ENCODE peak calls at places on chromosomes 13 and 19, in eight cellular contexts. B is skeletal muscle cell; G is cardiac fibroblast; H is pancreas; K is effector memory CD4-positive, alpha-beta T cell; L is mucosa of descending colon; J is AG04450; F is astrocyte. U is an unnamed sample.

GRCh38 chr19:970695-971094 is 13.4 kb upstream of the WDR18 start:
- DNase-seq in B (no peak), G (peak; percentile 33), H (no peak), K (no peak), L (no peak), J (no peak), F (no peak), U (no peak)

GRCh38 chr13:56755181-56755580 is 385.5 kb upstream of the PRR20A start:
- DNase-seq in B (no peak), G (no peak), H (no peak), K (no peak), L (no peak), J (no peak), F (no peak), U (peak; percentile 12)

GRCh38 chr13:43786766-43787517 is at the start of gene ENOX1:
- DNase-seq in B (no peak), G (peak; percentile 81), H (peak; percentile 53), K (peak; percentile 2), L (peak; percentile 58), J (peak; percentile 49), F (peak; percentile 51), U (no peak)

GRCh38 chr19:33430674-33431277 is 57.3 kb downstream of the CEBPG start:
- DNase-seq in B (peak; percentile 26), G (peak; percentile 73), H (peak; percentile 37), K (peak; percentile 42), L (peak; percentile 79), J (peak; percentile 34), F (peak; percentile 40), U (no peak)

GRCh38 chr19:4910594-4911273 is 1.4 kb downstream of the UHRF1 start:
- DNase-seq in B (no peak), G (peak; percentile 73), H (no peak), K (no peak), L (no peak), J (no peak), F (peak; percentile 76), U (no peak)

GRCh38 chr13:24361138-24361537 is 51.8 kb downstream of the C1QTNF9 start:
- DNase-seq in B (no peak), G (no peak), H (no peak), K (no peak), L (peak; percentile 53), J (no peak), F (no peak), U (no peak)

GRCh38 chr19:32674153-32674958 is 624 bp downstream of the ANKRD27 start:
- DNase-seq in B (no peak), G (no peak), H (no peak), K (peak; percentile 32), L (no peak), J (no peak), F (no peak), U (no peak)

GRCh38 chr13:39330504-39330903 is 272.5 kb downstream of the LHFPL6 start:
- DNase-seq in B (no peak), G (no peak), H (no peak), K (no peak), L (no peak), J (no peak), F (no peak), U (no peak)

GRCh38 chr19:42131149-42132029 is 857 bp downstream of the POU2F2 start:
- DNase-seq in B (no peak), G (no peak), H (no peak), K (no peak), L (no peak), J (no peak), F (no peak), U (no peak)

GRCh38 chr19:56309511-56310185 is 5.0 kb downstream of the ZSCAN5A start:
- DNase-seq in B (no peak), G (peak; percentile 61), H (no peak), K (peak; percentile 26), L (peak; percentile 72), J (no peak), F (no peak), U (no peak)

GRCh38 chr19:10805758-10806247 is 30.2 kb downstream of the TMED1 start:
- DNase-seq in B (no peak), G (no peak), H (no peak), K (no peak), L (no peak), J (no peak), F (no peak), U (no peak)

GRCh38 chr13:75217949-75218348 is 264.0 kb downstream of the TBC1D4 start:
- DNase-seq in B (peak; percentile 77), G (peak; percentile 49), H (no peak), K (no peak), L (no peak), J (no peak), F (peak; percentile 77), U (peak; percentile 75)

GRCh38 chr13:80386001-80386400 is 45.1 kb upstream of the SPRY2 start:
- DNase-seq in B (no peak), G (no peak), H (no peak), K (no peak), L (no peak), J (no peak), F (no peak), U (no peak)

GRCh38 chr19:29528946-29529645 is 3.3 kb downstream of the VSTM2B start:
- DNase-seq in B (no peak), G (no peak), H (no peak), K (no peak), L (no peak), J (no peak), F (no peak), U (no peak)

GRCh38 chr19:44753932-44754742 is 5.6 kb downstream of the BCL3 start:
- DNase-seq in B (peak; percentile 69), G (peak; percentile 89), H (peak; percentile 96), K (peak; percentile 59), L (peak; percentile 96), J (no peak), F (peak; percentile 82), U (no peak)

GRCh38 chr19:13839938-13840750 is 36.8 kb upstream of the NANOS3 start:
- DNase-seq in B (no peak), G (peak; percentile 73), H (no peak), K (no peak), L (peak; percentile 92), J (no peak), F (no peak), U (no peak)

GRCh38 chr13:38590796-38591507 is 95.9 kb upstream of the FREM2 start:
- DNase-seq in B (no peak), G (no peak), H (no peak), K (no peak), L (no peak), J (no peak), F (no peak), U (no peak)

GRCh38 chr19:5128251-5128931 is 159.5 kb downstream of the KDM4B start:
- DNase-seq in B (peak; percentile 20), G (peak; percentile 32), H (peak; percentile 95), K (no peak), L (no peak), J (peak; percentile 16), F (peak; percentile 72), U (no peak)

GRCh38 chr13:32261567-32261966 is 53.6 kb downstream of the ZAR1L start:
- DNase-seq in B (peak; percentile 79), G (peak; percentile 91), H (peak; percentile 9), K (no peak), L (no peak), J (peak; percentile 50), F (peak; percentile 93), U (peak; percentile 55)
- H3K4me3 ChIP-seq in B (no peak overlapping the region), G (no peak overlapping the region), H (no peak overlapping the region), K (no peak overlapping the region), L (no peak overlapping the region), J (no peak overlapping the region), F (no peak overlapping the region), U (no peak overlapping the region)

GRCh38 chr19:48713864-48714755 is 5.4 kb downstream of the MAMSTR start:
- DNase-seq in B (peak; percentile 98), G (peak; percentile 100), H (peak; percentile 99), K (peak; percentile 96), L (peak; percentile 99), J (peak; percentile 99), F (peak; percentile 97), U (peak; percentile 95)

GRCh38 chr19:48717059-48717395 is 2.5 kb downstream of the MAMSTR start:
- DNase-seq in B (no peak), G (peak; percentile 46), H (no peak), K (no peak), L (peak; percentile 14), J (no peak), F (no peak), U (no peak)

GRCh38 chr19:48715681-48716171 is 3.8 kb downstream of the MAMSTR start:
- DNase-seq in B (no peak), G (peak; percentile 12), H (no peak), K (no peak), L (peak; percentile 50), J (no peak), F (no peak), U (no peak)

GRCh38 chr19:48714759-48715261 is 4.7 kb downstream of the MAMSTR start:
- DNase-seq in B (no peak), G (no peak), H (no peak), K (no peak), L (peak; percentile 62), J (no peak), F (no peak), U (no peak)

DNA sequence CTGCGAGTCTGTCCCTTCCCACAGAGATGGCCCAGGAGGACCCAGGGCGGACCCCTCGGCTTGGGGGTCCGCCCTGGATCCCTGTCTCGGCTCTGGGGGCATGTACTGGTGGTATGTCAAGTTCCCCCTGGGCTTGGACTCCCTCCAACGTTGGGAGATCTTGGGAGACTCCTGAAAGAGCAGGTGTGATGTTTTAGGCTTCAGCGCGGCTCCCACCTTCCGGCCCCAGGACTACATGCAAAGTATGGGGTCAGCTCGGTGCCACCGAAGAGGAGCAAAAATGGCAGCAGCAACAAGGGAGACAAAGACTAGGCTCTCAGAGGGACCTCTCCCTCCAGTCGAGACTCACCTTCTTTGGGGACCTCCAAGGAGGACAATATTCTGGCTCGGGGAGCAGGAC is 4.2 kb downstream of the MAMSTR start:
- DNase-seq in B (no peak), G (no peak), H (no peak), K (no peak), L (no peak), J (no peak), F (no peak), U (no peak)
- H3K4me3 ChIP-seq in B (peak overlapping the region; percentile 62), G (peak overlapping the region; percentile 15), H (no peak overlapping the region), K (no peak overlapping the region), L (no peak overlapping the region), J (peak overlapping the region; percentile 56), F (no peak overlapping the region), U (no peak overlapping the region)

DNA sequence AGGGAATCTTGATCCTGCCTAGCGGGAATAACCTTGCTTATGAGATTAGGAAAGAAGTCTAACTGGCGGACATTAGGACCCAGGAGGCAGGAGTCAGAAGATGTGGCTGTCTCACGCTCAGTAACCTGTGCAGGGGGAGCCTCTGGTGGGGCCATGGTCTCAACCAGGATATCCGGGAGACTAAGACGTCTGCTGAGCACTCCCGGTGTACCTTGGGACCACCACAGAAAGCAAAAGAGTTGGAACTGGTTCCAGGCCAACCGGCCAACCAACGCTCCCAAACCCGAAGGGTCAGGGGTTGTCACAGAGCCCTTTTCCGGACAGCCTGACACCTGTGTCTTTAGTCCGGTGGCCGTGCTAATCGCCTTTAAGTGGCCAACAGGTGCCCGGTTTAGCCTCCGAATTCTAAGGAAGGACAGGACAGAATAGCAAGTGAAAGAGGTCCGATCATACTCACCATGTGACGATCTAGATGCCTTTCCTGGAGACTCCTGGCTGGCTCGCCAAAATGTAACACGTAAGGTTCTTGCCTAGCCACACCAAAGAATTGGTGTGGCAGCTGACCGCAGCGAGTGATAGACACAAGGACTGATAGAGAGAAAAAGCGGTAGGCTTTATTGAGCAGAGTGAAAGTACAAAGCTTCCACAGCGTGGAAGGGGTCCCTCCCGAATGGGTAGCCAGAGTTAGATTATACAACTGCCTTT is 103.9 kb upstream of the DIAPH3 start:
- DNase-seq in B (no peak), G (peak; percentile 3), H (peak; percentile 33), K (no peak), L (peak; percentile 27), J (no peak), F (peak; percentile 6), U (no peak)
- H3K4me3 ChIP-seq in B (peak overlapping the region; percentile 50), G (peak overlapping the region; percentile 25), H (peak overlapping the region; percentile 23), K (peak overlapping the region; percentile 49), L (no peak overlapping the region), J (peak overlapping the region; percentile 48), F (peak overlapping the region; percentile 63), U (peak overlapping the region; percentile 60)

GRCh38 chr13:41196011-41196410 is 1.6 kb upstream of the KBTBD7 start:
- DNase-seq in B (no peak), G (no peak), H (no peak), K (no peak), L (no peak), J (no peak), F (no peak), U (no peak)
- H3K4me3 ChIP-seq in B (no peak overlapping the region), G (no peak overlapping the region), H (no peak overlapping the region), K (no peak overlapping the region), L (no peak overlapping the region), J (no peak overlapping the region), F (no peak overlapping the region), U (no peak overlapping the region)

U was measured in retinal pigment epithelial cell.